ENCODE peak calls at places on chromosomes 11 and 22, in nine cellular contexts. O, Y, P, V, U, Z, S, F and N are unnamed samples.
A peak's percentile ranks its signal among the peaks of the same experiment; 100 is the strongest.

GRCh38 chr11:112613051-112613972 is 347.9 kb upstream of the NCAM1 start:
- DNase-seq in O (no peak), Y (peak; percentile 80), P (peak; percentile 33), V (no peak), U (peak; percentile 34), Z (no peak), S (no peak), F (peak; percentile 61), N (peak; percentile 80)

GRCh38 chr11:56885182-56885581 is 103.5 kb upstream of the OR5AK2 start:
- DNase-seq in O (no peak), Y (peak; percentile 30), P (no peak), V (no peak), U (no peak), Z (peak; percentile 2), S (no peak), F (no peak), N (peak; percentile 1)

GRCh38 chr11:2943711-2944118 is 14.5 kb upstream of the PHLDA2 start:
- DNase-seq in O (peak; percentile 74), Y (peak; percentile 37), P (peak; percentile 20), V (no peak), U (no peak), Z (no peak), S (no peak), F (no peak), N (no peak)

GRCh38 chr22:22111267-22111751 is 128.7 kb upstream of the TOP3B start:
- DNase-seq in O (no peak), Y (peak; percentile 97), P (peak; percentile 64), V (peak; percentile 15), U (peak; percentile 95), Z (no peak), S (no peak), F (peak; percentile 58), N (peak; percentile 77)

GRCh38 chr22:29695129-29695926 is 24.5 kb upstream of the CABP7 start:
- DNase-seq in O (no peak), Y (no peak), P (no peak), V (no peak), U (no peak), Z (no peak), S (no peak), F (no peak), N (no peak)

GRCh38 chr22:44445731-44446130 is 52.3 kb downstream of the RTL6 start:
- DNase-seq in O (peak; percentile 48), Y (no peak), P (no peak), V (no peak), U (no peak), Z (no peak), S (no peak), F (no peak), N (no peak)

GRCh38 chr11:126992065-126992803 is 8.3 kb downstream of the KIRREL3 start:
- DNase-seq in O (no peak), Y (peak; percentile 67), P (peak; percentile 95), V (peak; percentile 71), U (peak; percentile 98), Z (no peak), S (no peak), F (peak; percentile 84), N (peak; percentile 90)

GRCh38 chr11:88378422-88379066 is 41.0 kb upstream of the CTSC start:
- DNase-seq in O (no peak), Y (no peak), P (no peak), V (no peak), U (no peak), Z (no peak), S (no peak), F (no peak), N (peak; percentile 38)

GRCh38 chr11:111635706-111636045 is 33.4 kb downstream of the SIK2 start:
- DNase-seq in O (no peak), Y (no peak), P (peak; percentile 81), V (no peak), U (peak; percentile 67), Z (no peak), S (no peak), F (peak; percentile 76), N (peak; percentile 93)

GRCh38 chr11:120243221-120243620 is 3.3 kb downstream of the POU2F3 start:
- DNase-seq in O (peak; percentile 53), Y (no peak), P (no peak), V (no peak), U (no peak), Z (no peak), S (no peak), F (no peak), N (no peak)

GRCh38 chr11:22456993-22457748 is 119.0 kb downstream of the SLC17A6 start:
- DNase-seq in O (no peak), Y (peak; percentile 94), P (no peak), V (no peak), U (no peak), Z (no peak), S (no peak), F (no peak), N (no peak)

GRCh38 chr11:1691027-1691877 is 5.7 kb upstream of the KRTAP5-6 start:
- DNase-seq in O (no peak), Y (no peak), P (no peak), V (no peak), U (no peak), Z (no peak), S (no peak), F (no peak), N (no peak)

GRCh38 chr11:120308081-120308480 is 17.0 kb upstream of the TLCD5 start:
- DNase-seq in O (no peak), Y (no peak), P (no peak), V (no peak), U (no peak), Z (no peak), S (no peak), F (no peak), N (no peak)

GRCh38 chr11:130131957-130132850 is 27.4 kb upstream of the ST14 start:
- DNase-seq in O (no peak), Y (peak; percentile 70), P (peak; percentile 72), V (peak; percentile 71), U (peak; percentile 66), Z (peak; percentile 87), S (peak; percentile 75), F (peak; percentile 79), N (peak; percentile 81)

GRCh38 chr11:128269466-128269865 is 317.9 kb downstream of the ETS1 start:
- DNase-seq in O (no peak), Y (no peak), P (peak; percentile 66), V (no peak), U (peak; percentile 24), Z (no peak), S (no peak), F (no peak), N (no peak)

GRCh38 chr11:69126286-69126685 is 29.4 kb upstream of the SMIM38 start:
- DNase-seq in O (peak; percentile 36), Y (no peak), P (no peak), V (no peak), U (no peak), Z (no peak), S (no peak), F (no peak), N (no peak)

GRCh38 chr11:29214833-29215232 is 802.0 kb downstream of the KCNA4 start:
- DNase-seq in O (no peak), Y (peak; percentile 57), P (peak; percentile 6), V (no peak), U (peak; percentile 76), Z (no peak), S (no peak), F (peak; percentile 11), N (peak; percentile 50)

GRCh38 chr22:17237031-17237668 is 17.9 kb upstream of the ADA2 start:
- DNase-seq in O (no peak), Y (no peak), P (no peak), V (no peak), U (no peak), Z (no peak), S (peak; percentile 36), F (no peak), N (no peak)

GRCh38 chr22:36232715-36233401 is 6.5 kb downstream of the APOL2 start:
- DNase-seq in O (no peak), Y (no peak), P (no peak), V (no peak), U (no peak), Z (no peak), S (no peak), F (no peak), N (no peak)

GRCh38 chr11:79959318-79959717 is 518.5 kb upstream of the TENM4 start:
- DNase-seq in O (no peak), Y (no peak), P (no peak), V (no peak), U (no peak), Z (no peak), S (no peak), F (no peak), N (no peak)

GRCh38 chr11:38460429-38460828 is 1862.4 kb upstream of the RAG2 start:
- DNase-seq in O (no peak), Y (peak; percentile 59), P (peak; percentile 27), V (no peak), U (peak; percentile 3), Z (no peak), S (no peak), F (peak; percentile 23), N (peak; percentile 1)

GRCh38 chr22:30474683-30475424 is 3.0 kb upstream of the SEC14L3 start:
- DNase-seq in O (no peak), Y (peak; percentile 11), P (no peak), V (no peak), U (no peak), Z (peak; percentile 74), S (no peak), F (no peak), N (no peak)

GRCh38 chr11:116835042-116835772 is 2.2 kb downstream of the APOA1 start:
- DNase-seq in O (no peak), Y (no peak), P (peak; percentile 17), V (no peak), U (no peak), Z (peak; percentile 41), S (no peak), F (no peak), N (no peak)
- H3K4me3 ChIP-seq in O (peak overlapping the region; percentile 39), Y (no peak overlapping the region), P (peak overlapping the region; percentile 7), V (peak overlapping the region; percentile 27), U (no peak overlapping the region), Z (peak overlapping the region; percentile 65), S (no peak overlapping the region), F (no peak overlapping the region), N (no peak overlapping the region)

DNA sequence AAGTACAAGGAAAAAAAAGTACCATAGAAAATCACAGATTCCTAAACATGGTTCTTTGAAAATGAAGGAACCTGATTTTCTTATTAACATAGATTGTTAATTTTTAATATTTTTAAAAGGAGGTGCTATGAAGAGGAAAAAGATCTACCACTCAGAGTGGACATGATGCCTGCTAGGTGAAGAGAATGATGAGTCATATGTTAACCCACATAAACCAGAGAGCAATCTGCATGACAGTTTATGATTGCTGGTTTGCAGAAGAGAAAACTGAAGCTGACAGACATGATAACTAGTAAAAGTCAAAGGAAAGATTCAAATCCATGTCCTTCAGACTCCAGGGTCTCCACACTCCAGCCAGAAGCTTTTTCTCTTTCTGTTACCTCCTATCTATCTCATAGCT is 1231.7 kb downstream of the LRRC4C start:
- DNase-seq in O (no peak), Y (no peak), P (no peak), V (no peak), U (no peak), Z (no peak), S (no peak), F (no peak), N (no peak)
- H3K4me3 ChIP-seq in O (no peak overlapping the region), Y (no peak overlapping the region), P (no peak overlapping the region), V (no peak overlapping the region), U (no peak overlapping the region), Z (no peak overlapping the region), S (no peak overlapping the region), F (no peak overlapping the region), N (no peak overlapping the region)

GRCh38 chr11:63838682-63839507 is at the start of gene MARK2:
- DNase-seq in O (peak; percentile 99), Y (peak; percentile 88), P (peak; percentile 96), V (peak; percentile 82), U (peak; percentile 96), Z (peak; percentile 99), S (peak; percentile 100), F (peak; percentile 99), N (peak; percentile 98)
- H3K4me3 ChIP-seq in O (peak within 1 kb of the TSS; percentile 99), Y (peak within 1 kb of the TSS; percentile 77), P (peak within 1 kb of the TSS; percentile 92), V (peak within 1 kb of the TSS; percentile 75), U (peak within 1 kb of the TSS; percentile 81), Z (peak within 1 kb of the TSS; percentile 93), S (peak within 1 kb of the TSS; percentile 94), F (peak within 1 kb of the TSS; percentile 55), N (peak within 1 kb of the TSS; percentile 95)

GRCh38 chr22:49236541-49237075 is 591.1 kb downstream of the BRD1 start:
- DNase-seq in O (peak; percentile 59), Y (no peak), P (no peak), V (no peak), U (no peak), Z (no peak), S (no peak), F (no peak), N (no peak)
- H3K4me3 ChIP-seq in O (no peak overlapping the region), Y (no peak overlapping the region), P (no peak overlapping the region), V (no peak overlapping the region), U (no peak overlapping the region), Z (no peak overlapping the region), S (no peak overlapping the region), F (no peak overlapping the region), N (no peak overlapping the region)